ENCODE peak calls at places on chromosome 12, in ten cellular contexts. Y, K, E, X, F, I, S, T, A and C are unnamed samples. For H3K36me3, the result is how much of the 10 kb centered on the place peaks cover.

GRCh38 chr12:43896496-43896895 is 60.6 kb downstream of the TMEM117 start:
- DNase-seq in Y (no peak), X (no peak), A (no peak), E (no peak), I (no peak), K (no peak), F (no peak), T (no peak), S (no peak), C (no peak)

GRCh38 chr12:108568653-108569154 is 6.3 kb downstream of the ISCU start:
- DNase-seq in S (peak), Y (no peak), A (no peak), T (peak), E (no peak), X (peak), K (no peak), I (no peak), F (no peak), C (no peak)

GRCh38 chr12:120115692-120116442 is 686 bp downstream of the RAB35 start:
- DNase-seq in K (no peak), A (peak), I (peak), T (no peak), X (no peak), Y (no peak), F (no peak), S (peak), E (peak), C (no peak)

GRCh38 chr12:15273896-15274295 is 48.4 kb upstream of the PTPRO start:
- DNase-seq in X (no peak), E (no peak), T (no peak), I (no peak), Y (no peak), S (no peak), K (no peak), A (no peak), F (no peak), C (no peak)

GRCh38 chr12:30979371-30980259 is 53.1 kb downstream of the TSPAN11 start:
- DNase-seq in S (no peak), T (no peak), Y (no peak), A (no peak), F (no peak), X (no peak), K (no peak), I (no peak), E (no peak), C (no peak)

GRCh38 chr12:115507951-115508722 is 769.4 kb downstream of the MED13L start:
- DNase-seq in E (no peak), T (no peak), F (peak), A (peak), I (no peak), Y (no peak), X (no peak), S (peak), K (no peak), C (no peak)

GRCh38 chr12:77382096-77382742 is 316.9 kb upstream of the E2F7 start:
- DNase-seq in I (no peak), Y (no peak), K (no peak), E (no peak), T (no peak), X (no peak), S (no peak), F (no peak), A (no peak), C (no peak)

GRCh38 chr12:34335819-34336262 is 313.5 kb downstream of the ALG10 start:
- DNase-seq in S (no peak), F (no peak), K (no peak), E (no peak), I (no peak), A (no peak), T (no peak), Y (no peak), X (no peak), C (no peak)

GRCh38 chr12:21826549-21826940 is 52.0 kb upstream of the KCNJ8 start:
- DNase-seq in A (peak), X (no peak), F (no peak), T (no peak), E (no peak), S (no peak), K (no peak), Y (no peak), I (no peak), C (no peak)

GRCh38 chr12:130480887-130481286 is 143.2 kb downstream of the PIWIL1 start:
- DNase-seq in X (no peak), T (no peak), S (peak), E (no peak), I (no peak), Y (peak), F (no peak), K (no peak), A (no peak), C (no peak)

GRCh38 chr12:88878295-88878694 is 298.0 kb upstream of the KITLG start:
- DNase-seq in Y (no peak), I (no peak), S (no peak), K (no peak), A (no peak), E (no peak), F (no peak), T (no peak), X (no peak), C (no peak)

GRCh38 chr12:27821259-27821973 is 41.4 kb upstream of the MANSC4 start:
- DNase-seq in I (peak), F (peak), K (no peak), E (peak), Y (no peak), T (no peak), S (peak), A (peak), X (peak), C (peak)

GRCh38 chr12:52186135-52186840 is 5.5 kb downstream of the KRT80 start:
- DNase-seq in S (no peak), T (no peak), I (peak), Y (no peak), K (no peak), A (peak), E (no peak), X (no peak), F (no peak), C (no peak)

GRCh38 chr12:22729898-22730443 is 105.0 kb downstream of the ETNK1 start:
- DNase-seq in E (no peak), T (no peak), S (no peak), K (no peak), X (no peak), F (no peak), Y (no peak), I (peak), A (no peak), C (no peak)

GRCh38 chr12:65163755-65164154 is 5.6 kb upstream of the LEMD3 start:
- DNase-seq in S (no peak), T (no peak), Y (no peak), E (no peak), I (no peak), K (no peak), F (no peak), X (no peak), A (no peak), C (no peak)

GRCh38 chr12:68162374-68162773 is 2.8 kb upstream of the IFNG start:
- DNase-seq in X (no peak), E (no peak), Y (no peak), T (no peak), K (no peak), S (no peak), F (no peak), A (no peak), I (no peak), C (no peak)

GRCh38 chr12:3046441-3047200 is 30.6 kb upstream of the TSPAN9 start:
- DNase-seq in S (no peak), F (no peak), E (no peak), X (no peak), I (no peak), K (no peak), T (peak), Y (no peak), A (no peak), C (no peak)

GRCh38 chr12:25377475-25378179 is 126.9 kb upstream of the KRAS start:
- DNase-seq in I (peak), E (no peak), T (no peak), A (no peak), S (no peak), K (no peak), Y (no peak), F (no peak), X (no peak), C (no peak)

GRCh38 chr12:47534695-47535094 is 171.1 kb downstream of the RPAP3 start:
- DNase-seq in E (no peak), T (no peak), S (no peak), K (no peak), A (no peak), X (no peak), F (no peak), I (peak), Y (no peak), C (no peak)

GRCh38 chr12:76375470-76375869 is 27.3 kb upstream of the BBS10 start:
- DNase-seq in X (no peak), Y (no peak), F (no peak), S (no peak), I (peak), T (no peak), A (peak), E (no peak), K (no peak), C (no peak)

GRCh38 chr12:76375939-76376338 is 27.7 kb upstream of the BBS10 start:
- DNase-seq in K (no peak), A (peak), F (no peak), X (no peak), T (no peak), Y (no peak), E (no peak), S (no peak), I (peak), C (no peak)

GRCh38 chr12:76379261-76379660 is 31.0 kb upstream of the BBS10 start:
- DNase-seq in Y (no peak), A (no peak), I (no peak), F (no peak), X (no peak), T (no peak), E (no peak), K (no peak), S (no peak), C (no peak)

DNA sequence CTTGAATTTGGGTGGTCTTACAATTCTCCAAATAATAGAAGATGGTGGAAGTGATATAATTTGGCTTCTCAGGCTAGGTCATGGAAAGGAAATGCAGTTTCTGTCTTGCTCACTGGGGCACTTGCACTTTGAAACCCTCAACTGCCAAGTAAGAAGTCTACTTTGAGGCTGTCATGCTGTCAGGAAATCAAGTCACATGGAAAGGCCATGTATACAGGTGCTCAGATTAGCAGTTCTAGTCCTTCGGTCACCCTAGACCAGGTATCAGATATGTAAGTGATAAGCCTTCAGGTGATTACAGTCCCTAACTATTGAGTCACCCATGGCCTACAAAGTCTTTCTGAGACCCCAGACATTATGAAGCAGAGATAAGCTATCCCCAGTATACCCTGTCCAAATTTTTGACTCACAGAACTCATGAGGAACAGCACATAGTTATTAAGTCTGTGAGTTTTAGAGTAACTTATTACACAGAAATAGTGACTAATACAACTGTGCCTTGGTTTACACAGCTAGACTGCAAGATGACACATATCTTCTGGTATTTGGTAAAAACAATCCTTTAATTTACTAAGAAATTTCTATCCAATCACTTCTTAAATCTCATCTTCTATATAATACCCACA is 26.3 kb upstream of the BBS10 start:
- DNase-seq in S (no peak), X (no peak), E (no peak), F (no peak), K (no peak), I (peak), T (no peak), Y (no peak), A (no peak), C (no peak)
- H3K36me3 ChIP-seq in S (under half), X (half or more), E (under half), F (under half), K (under half), I (under half), T (half or more), Y (under half), A (under half), C (under half)

GRCh38 chr12:10716277-10716676 is 6.8 kb downstream of the YBX3 start:
- DNase-seq in F (no peak), S (no peak), E (no peak), A (no peak), I (no peak), Y (no peak), X (no peak), K (no peak), T (no peak), C (no peak)
- H3K4me3 ChIP-seq in F (no peak), S (no peak), E (no peak), A (no peak), I (peak), Y (no peak), X (no peak), K (no peak), T (no peak), C (no peak)

GRCh38 chr12:41286426-41286825 is 98.3 kb downstream of the PDZRN4 start:
- DNase-seq in I (no peak), E (no peak), K (no peak), A (peak), S (no peak), T (no peak), F (no peak), Y (no peak), X (no peak), C (no peak)

GRCh38 chr12:41288188-41288811 is 100.2 kb downstream of the PDZRN4 start:
- DNase-seq in E (no peak), Y (no peak), S (no peak), X (no peak), A (no peak), K (no peak), I (no peak), F (no peak), T (no peak), C (no peak)

GRCh38 chr12:41293011-41293410 is 104.9 kb downstream of the PDZRN4 start:
- DNase-seq in S (no peak), T (no peak), E (no peak), I (no peak), F (no peak), X (no peak), A (no peak), Y (no peak), K (no peak), C (no peak)

GRCh38 chr12:41289461-41289860 is 101.3 kb downstream of the PDZRN4 start:
- DNase-seq in T (no peak), S (no peak), F (no peak), Y (no peak), I (no peak), E (no peak), X (no peak), A (no peak), K (no peak), C (no peak)

DNA sequence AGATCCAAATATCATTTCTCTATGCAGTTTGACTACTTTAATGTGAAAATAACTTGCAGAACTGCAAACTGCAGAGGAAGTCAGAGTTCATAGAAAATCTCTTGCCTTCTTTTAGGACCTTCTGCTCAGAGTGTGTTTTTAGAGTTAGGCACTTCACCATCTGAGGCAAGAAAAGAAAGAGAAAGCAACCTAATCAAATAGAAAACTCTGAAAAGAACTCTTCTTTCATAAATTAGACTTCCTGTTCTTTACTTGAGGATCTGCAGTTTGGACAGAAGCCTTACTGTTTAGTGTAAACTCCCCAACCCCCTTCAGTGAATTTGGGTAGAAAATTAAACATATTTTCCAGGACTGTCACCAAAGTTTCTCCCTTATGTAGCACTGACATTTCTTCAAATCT is 99.4 kb downstream of the PDZRN4 start:
- DNase-seq in F (no peak), S (no peak), I (no peak), E (no peak), X (no peak), Y (no peak), A (no peak), T (no peak), K (no peak), C (no peak)
- TF ChIP-seq POLR2A in F (no peak), S (no peak), I (no peak), E (no peak), X (no peak), Y (no peak), A (no peak), T (no peak), K (no peak), C (no peak)

DNA sequence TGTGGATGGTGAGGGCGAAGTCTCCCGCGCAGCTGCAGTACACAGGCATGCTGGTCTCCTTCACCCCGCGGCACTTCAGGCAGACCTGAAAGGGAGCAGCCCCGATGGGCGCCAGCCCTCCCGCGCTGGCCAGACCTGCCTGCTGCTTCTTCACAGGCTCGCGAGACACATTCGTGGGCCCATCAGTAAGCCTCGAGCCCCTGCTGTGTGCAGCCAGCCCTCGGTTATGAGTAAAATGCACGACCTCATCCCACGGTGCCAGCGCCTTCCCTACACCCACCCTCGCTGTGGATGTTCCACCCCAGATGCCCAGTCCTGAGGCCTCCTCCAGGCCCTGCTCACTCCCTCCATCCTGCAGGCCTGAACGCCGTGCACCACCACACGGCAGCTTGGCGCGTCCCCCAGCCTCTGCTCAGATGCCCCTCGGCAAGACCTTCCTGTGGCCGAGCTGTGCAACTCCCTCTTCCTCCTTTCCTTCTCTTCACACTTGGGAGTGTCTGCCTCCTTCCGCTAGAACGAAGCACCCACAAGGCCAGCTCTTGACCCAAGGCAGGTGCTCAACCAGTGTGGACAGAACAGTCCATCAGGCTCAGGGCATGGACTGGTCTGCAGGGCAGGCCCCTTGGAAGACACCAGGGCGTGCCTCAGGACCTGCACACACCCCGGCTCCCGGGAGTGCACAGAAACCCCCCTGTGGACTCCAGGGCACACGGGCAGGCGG is 6.5 kb downstream of the P2RX2 start:
- DNase-seq in F (no peak), E (no peak), A (no peak), T (no peak), I (no peak), X (no peak), Y (no peak), K (no peak), S (no peak), C (no peak)
- H3K36me3 ChIP-seq in F (under half), E (under half), A (under half), T (under half), I (under half), X (under half), Y (under half), K (under half), S (under half), C (under half)

DNA sequence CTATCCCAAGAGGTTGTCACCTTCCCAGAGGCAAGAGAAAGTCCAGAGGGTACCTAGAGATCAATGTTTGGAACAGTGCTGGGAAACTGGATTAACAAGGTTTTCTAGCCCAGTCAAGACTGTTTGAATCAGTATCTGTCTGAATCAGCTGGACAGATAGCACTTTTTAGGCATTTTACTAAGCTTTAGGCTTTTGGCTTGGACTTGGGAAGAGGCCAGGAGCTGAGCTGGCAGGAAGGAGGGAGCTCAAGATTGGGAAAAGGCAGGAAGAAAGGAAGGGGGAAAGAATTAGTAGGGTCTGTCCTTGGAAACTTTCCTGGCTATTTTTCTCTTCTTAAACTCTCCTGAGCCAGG is 8.3 kb downstream of the IKZF4 start:
- DNase-seq in S (no peak), X (no peak), F (no peak), I (peak), A (no peak), Y (no peak), T (no peak), K (no peak), E (peak), C (no peak)
- H3K4me3 ChIP-seq in S (no peak), X (no peak), F (no peak), I (no peak), A (no peak), Y (no peak), T (no peak), K (no peak), E (no peak), C (no peak)

GRCh38 chr12:57000393-57000792 is 6.0 kb downstream of the ZBTB39 start:
- DNase-seq in K (no peak), A (no peak), Y (no peak), X (no peak), I (peak), T (no peak), F (no peak), E (no peak), S (no peak), C (no peak)

GRCh38 chr12:56998981-56999380 is 7.4 kb downstream of the ZBTB39 start:
- DNase-seq in X (no peak), K (no peak), E (no peak), A (no peak), Y (no peak), I (no peak), T (peak), F (no peak), S (peak), C (no peak)

GRCh38 chr12:56999456-56999855 is 6.9 kb downstream of the ZBTB39 start:
- DNase-seq in T (no peak), A (no peak), Y (no peak), K (no peak), I (no peak), S (no peak), E (no peak), F (no peak), X (no peak), C (no peak)

GRCh38 chr12:56996793-56997545 is 9.4 kb downstream of the ZBTB39 start:
- DNase-seq in T (peak), K (no peak), A (no peak), I (no peak), Y (no peak), E (no peak), S (no peak), F (peak), X (no peak), C (no peak)

DNA sequence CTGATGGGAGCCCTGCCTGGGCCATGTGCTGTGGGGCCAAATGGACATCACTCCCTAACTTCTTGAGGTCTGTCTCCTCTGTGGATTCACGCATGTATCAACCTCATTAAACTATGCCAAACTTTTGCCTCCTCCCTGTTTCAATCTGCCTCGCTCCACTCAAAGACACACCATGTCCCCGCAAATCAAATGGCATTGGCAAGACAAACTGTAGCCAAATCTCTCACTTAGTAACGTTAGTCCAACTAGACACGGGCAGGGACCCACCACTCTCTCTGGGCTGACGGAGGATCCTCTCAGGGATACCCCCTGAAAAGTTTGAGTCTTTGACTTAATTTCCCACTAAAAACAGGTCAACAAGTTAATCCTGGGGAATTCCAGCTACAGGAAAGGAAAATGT is 8.0 kb downstream of the ZBTB39 start:
- DNase-seq in K (no peak), F (no peak), Y (no peak), S (no peak), A (no peak), T (no peak), E (no peak), I (no peak), X (no peak), C (no peak)
- TF ChIP-seq POLR2A in K (no peak), F (no peak), Y (no peak), S (no peak), A (no peak), T (no peak), E (no peak), I (no peak), X (no peak), C (no peak)